ENCODE peak calls at places on chromosome 9, in ten cellular contexts. V, X, U, W, Q, D, C, T, Z and E are unnamed samples. For H3K36me3, the result is how much of the 10 kb centered on the place peaks cover.

GRCh38 chr9:126704157-126704941 is 90.6 kb downstream of the LMX1B start:
- DNase-seq in V (peak), X (peak), U (peak), W (peak), Q (peak), D (peak), C (no peak), T (peak), Z (peak), E (peak)

GRCh38 chr9:133676450-133676849 is 40.3 kb downstream of the DBH start:
- DNase-seq in V (no peak), X (no peak), U (no peak), W (no peak), Q (peak), D (no peak), C (no peak), T (no peak), Z (no peak), E (no peak)

GRCh38 chr9:125652771-125653170 is 54.2 kb downstream of the MAPKAP1 start:
- DNase-seq in V (no peak), X (no peak), U (no peak), W (no peak), Q (no peak), D (no peak), C (no peak), T (no peak), Z (no peak), E (no peak)

GRCh38 chr9:116345817-116346216 is 192.2 kb downstream of the PAPPA start:
- DNase-seq in V (no peak), X (no peak), U (no peak), W (no peak), Q (no peak), D (no peak), C (no peak), T (no peak), Z (no peak), E (no peak)

GRCh38 chr9:133786936-133787748 is 49.0 kb upstream of the SARDH start:
- DNase-seq in V (no peak), X (no peak), U (no peak), W (no peak), Q (peak), D (no peak), C (no peak), T (no peak), Z (no peak), E (no peak)

GRCh38 chr9:91342575-91342974 is 19.1 kb downstream of the AUH start:
- DNase-seq in V (no peak), X (no peak), U (no peak), W (no peak), Q (no peak), D (no peak), C (no peak), T (no peak), Z (no peak), E (no peak)

GRCh38 chr9:95084254-95084934 is 233.1 kb downstream of the FANCC start:
- DNase-seq in V (no peak), X (no peak), U (peak), W (no peak), Q (no peak), D (no peak), C (no peak), T (no peak), Z (no peak), E (no peak)

GRCh38 chr9:93949073-93949693 is 6.0 kb downstream of the BARX1 start:
- DNase-seq in V (no peak), X (no peak), U (no peak), W (no peak), Q (no peak), D (no peak), C (no peak), T (no peak), Z (no peak), E (no peak)

GRCh38 chr9:14415947-14416346 is 102.0 kb upstream of the NFIB start:
- DNase-seq in V (peak), X (peak), U (no peak), W (peak), Q (no peak), D (no peak), C (no peak), T (no peak), Z (no peak), E (no peak)

GRCh38 chr9:34272146-34272545 is 56.9 kb downstream of the KIF24 start:
- DNase-seq in V (no peak), X (no peak), U (no peak), W (no peak), Q (no peak), D (no peak), C (no peak), T (no peak), Z (no peak), E (no peak)

GRCh38 chr9:88828492-88828974 is 162.7 kb upstream of the S1PR3 start:
- DNase-seq in V (no peak), X (no peak), U (no peak), W (no peak), Q (no peak), D (peak), C (no peak), T (no peak), Z (no peak), E (no peak)

GRCh38 chr9:125977223-125977622 is 230.1 kb downstream of the PBX3 start:
- DNase-seq in V (peak), X (no peak), U (no peak), W (peak), Q (no peak), D (no peak), C (no peak), T (no peak), Z (no peak), E (no peak)

GRCh38 chr9:124501771-124502320 is 5.4 kb downstream of the NR5A1 start:
- DNase-seq in V (no peak), X (no peak), U (no peak), W (no peak), Q (peak), D (no peak), C (no peak), T (no peak), Z (no peak), E (no peak)

GRCh38 chr9:94639045-94639995 is at the start of gene FBP1:
- DNase-seq in V (no peak), X (no peak), U (peak), W (no peak), Q (peak), D (no peak), C (peak), T (no peak), Z (no peak), E (no peak)

GRCh38 chr9:133433351-133433843 is 11.2 kb downstream of the ADAMTS13 start:
- DNase-seq in V (no peak), X (no peak), U (no peak), W (no peak), Q (no peak), D (no peak), C (no peak), T (no peak), Z (no peak), E (no peak)

GRCh38 chr9:93119953-93120845 is 13.9 kb downstream of the NINJ1 start:
- DNase-seq in V (peak), X (peak), U (peak), W (peak), Q (peak), D (peak), C (peak), T (peak), Z (no peak), E (peak)

GRCh38 chr9:76403352-76403751 is 9.1 kb upstream of the RFK start:
- DNase-seq in V (peak), X (peak), U (no peak), W (peak), Q (no peak), D (no peak), C (no peak), T (no peak), Z (no peak), E (no peak)

GRCh38 chr9:107627771-107628170 is 138.2 kb upstream of the KLF4 start:
- DNase-seq in V (no peak), X (no peak), U (no peak), W (no peak), Q (no peak), D (no peak), C (no peak), T (no peak), Z (no peak), E (no peak)

GRCh38 chr9:122007837-122008236 is 85.3 kb downstream of the TTLL11 start:
- DNase-seq in V (no peak), X (no peak), U (no peak), W (no peak), Q (no peak), D (no peak), C (no peak), T (no peak), Z (no peak), E (no peak)

GRCh38 chr9:136566899-136567298 is 21.1 kb upstream of the NOTCH1 start:
- DNase-seq in V (no peak), X (no peak), U (peak), W (no peak), Q (peak), D (peak), C (no peak), T (no peak), Z (no peak), E (no peak)

GRCh38 chr9:23752859-23753258 is 73.2 kb downstream of the ELAVL2 start:
- DNase-seq in V (no peak), X (no peak), U (no peak), W (no peak), Q (no peak), D (no peak), C (no peak), T (no peak), Z (no peak), E (no peak)

GRCh38 chr9:2623046-2623865 is 1.7 kb downstream of the VLDLR start:
- DNase-seq in V (peak), X (no peak), U (peak), W (peak), Q (peak), D (peak), C (peak), T (peak), Z (no peak), E (peak)

GRCh38 chr9:123562844-123563346 is 206.9 kb downstream of the CRB2 start:
- DNase-seq in V (peak), X (peak), U (no peak), W (peak), Q (no peak), D (no peak), C (peak), T (no peak), Z (no peak), E (no peak)

GRCh38 chr9:6901179-6901578 is 143.4 kb downstream of the KDM4C start:
- DNase-seq in V (no peak), X (no peak), U (no peak), W (no peak), Q (no peak), D (no peak), C (no peak), T (no peak), Z (no peak), E (no peak)

GRCh38 chr9:84754896-84755295 is 85.4 kb downstream of the NTRK2 start:
- DNase-seq in V (no peak), X (peak), U (no peak), W (no peak), Q (no peak), D (no peak), C (no peak), T (no peak), Z (no peak), E (no peak)

GRCh38 chr9:17349816-17350215 is 215.0 kb downstream of the CNTLN start:
- DNase-seq in V (no peak), X (peak), U (no peak), W (peak), Q (no peak), D (no peak), C (no peak), T (no peak), Z (no peak), E (no peak)

GRCh38 chr9:134182554-134183219 is 18.3 kb upstream of the RNU6ATAC start:
- DNase-seq in V (peak), X (no peak), U (peak), W (peak), Q (peak), D (peak), C (peak), T (peak), Z (no peak), E (peak)

GRCh38 chr9:112224401-112225289 is 49.5 kb upstream of the SUSD1 start:
- DNase-seq in V (peak), X (peak), U (no peak), W (peak), Q (no peak), D (no peak), C (no peak), T (no peak), Z (no peak), E (no peak)

GRCh38 chr9:9998491-9999287 is 614.1 kb downstream of the PTPRD start:
- DNase-seq in V (peak), X (no peak), U (no peak), W (no peak), Q (no peak), D (no peak), C (no peak), T (no peak), Z (no peak), E (no peak)
- TF ChIP-seq CTCF in V (peak), X (peak), U (no peak), W (peak), Q (peak), D (no peak), C (no peak), T (no peak), Z (no peak), E (no peak)

DNA sequence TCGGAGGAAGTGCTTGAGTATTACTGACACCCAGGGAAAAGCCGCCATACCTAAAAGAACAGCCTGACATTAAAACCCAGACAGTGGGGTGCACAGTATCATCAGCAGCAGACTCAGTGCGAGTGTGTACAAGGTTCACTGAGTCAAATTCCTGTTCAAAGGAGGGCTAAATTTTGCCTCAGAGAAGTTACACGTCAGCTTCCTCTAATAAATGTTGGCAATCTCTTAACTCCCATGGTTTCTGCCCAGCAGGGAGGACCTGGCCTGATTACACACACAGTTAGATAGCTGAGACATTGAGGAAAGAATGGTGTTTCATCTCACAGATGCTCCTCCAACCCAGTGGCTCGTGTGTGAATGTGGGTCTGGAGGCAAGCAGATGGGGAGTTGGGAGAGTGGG is 38.2 kb downstream of the NIPSNAP3B start:
- DNase-seq in V (no peak), X (peak), U (no peak), W (no peak), Q (no peak), D (no peak), C (no peak), T (no peak), Z (no peak), E (no peak)
- H3K36me3 ChIP-seq in V (under half), X (half or more), U (half or more), W (half or more), Q (half or more), D (under half), C (under half), T (half or more), Z (half or more), E (half or more)

GRCh38 chr9:120923620-120924328 is 2.8 kb downstream of the TRAF1 start:
- DNase-seq in V (no peak), X (no peak), U (no peak), W (no peak), Q (no peak), D (no peak), C (no peak), T (no peak), Z (no peak), E (no peak)
- H3K27ac ChIP-seq in V (no peak), X (no peak), U (peak), W (no peak), Q (no peak), D (no peak), C (peak), T (no peak), Z (no peak), E (peak)

GRCh38 chr9:13278368-13279246 is 885 bp downstream of the MPDZ start:
- DNase-seq in V (peak), X (peak), U (peak), W (peak), Q (peak), D (peak), C (peak), T (peak), Z (no peak), E (no peak)
- TF ChIP-seq CTCF in V (no peak), X (peak), U (no peak), W (peak), Q (no peak), D (peak), C (no peak), T (no peak), Z (no peak), E (peak)

GRCh38 chr9:87434341-87434740 is 63.3 kb upstream of the DAPK1 start:
- DNase-seq in V (no peak), X (no peak), U (no peak), W (no peak), Q (no peak), D (no peak), C (no peak), T (no peak), Z (no peak), E (no peak)
- H3K36me3 ChIP-seq in V (under half), X (under half), U (under half), W (under half), Q (under half), D (under half), C (under half), T (under half), Z (under half), E (under half)

GRCh38 chr9:99226054-99226453 is 4.0 kb downstream of the SEC61B start:
- DNase-seq in V (no peak), X (no peak), U (no peak), W (no peak), Q (no peak), D (no peak), C (no peak), T (no peak), Z (no peak), E (no peak)
- H3K27ac ChIP-seq in V (no peak), X (no peak), U (no peak), W (no peak), Q (no peak), D (no peak), C (no peak), T (no peak), Z (no peak), E (no peak)

GRCh38 chr9:129332581-129332980 is 154.5 kb upstream of the IER5L start:
- DNase-seq in V (no peak), X (no peak), U (no peak), W (no peak), Q (no peak), D (no peak), C (no peak), T (no peak), Z (no peak), E (no peak)

GRCh38 chr9:129334744-129335080 is 156.7 kb upstream of the IER5L start:
- DNase-seq in V (no peak), X (no peak), U (no peak), W (no peak), Q (no peak), D (no peak), C (no peak), T (no peak), Z (no peak), E (no peak)

GRCh38 chr9:129335456-129336129 is 157.5 kb upstream of the IER5L start:
- DNase-seq in V (peak), X (no peak), U (no peak), W (no peak), Q (peak), D (peak), C (peak), T (no peak), Z (no peak), E (no peak)

GRCh38 chr9:129333613-129333960 is 155.5 kb upstream of the IER5L start:
- DNase-seq in V (no peak), X (no peak), U (no peak), W (no peak), Q (peak), D (peak), C (peak), T (no peak), Z (no peak), E (no peak)

DNA sequence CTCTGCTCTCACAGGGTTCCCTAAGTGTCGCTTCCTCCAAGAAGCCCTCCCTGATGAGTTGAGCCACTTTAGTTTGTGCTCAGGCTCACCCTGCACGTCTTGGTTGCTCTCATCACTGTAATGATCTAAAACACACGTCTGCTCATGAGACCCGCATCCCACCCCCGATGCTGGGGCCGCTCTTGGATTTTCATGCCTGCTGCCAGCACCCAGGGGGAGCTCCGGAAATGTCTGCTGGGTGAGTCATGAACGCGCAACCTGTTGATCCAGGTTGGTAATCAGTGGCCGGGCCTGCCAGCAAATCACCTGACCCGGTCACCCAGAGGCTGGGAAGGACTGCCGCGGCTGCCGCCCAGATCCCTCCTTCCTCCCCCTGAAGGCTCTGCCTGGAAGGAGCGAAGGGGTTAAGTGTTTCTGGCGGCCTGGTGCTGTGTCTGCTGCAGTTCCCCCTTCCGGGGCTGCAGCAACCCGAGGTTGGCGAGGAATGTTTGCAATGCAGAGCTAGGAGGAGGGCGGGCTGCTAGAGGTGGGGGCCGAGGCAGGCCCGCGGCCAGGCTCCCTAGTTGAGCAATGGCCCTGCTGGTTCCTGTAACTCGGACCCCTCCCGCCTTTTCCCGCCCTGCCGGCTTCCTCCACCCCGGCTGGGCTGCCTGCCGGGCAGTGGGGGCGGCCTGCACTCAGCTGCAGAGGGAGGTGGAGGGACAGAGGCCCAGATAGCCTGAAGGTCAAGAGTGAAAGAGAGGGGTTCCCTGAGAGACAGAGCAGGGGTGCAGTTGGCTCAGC is 156.1 kb upstream of the IER5L start:
- DNase-seq in V (peak), X (peak), U (peak), W (peak), Q (peak), D (peak), C (peak), T (peak), Z (peak), E (peak)
- TF ChIP-seq CTCF in V (no peak), X (no peak), U (peak), W (peak), Q (no peak), D (no peak), C (no peak), T (peak), Z (no peak), E (no peak)